ENCODE peak calls at places on chromosome 22, in four cellular contexts. D, U, W and F are unnamed samples. For H3K27me3, the result is how much of the 10 kb centered on the place peaks cover.

GRCh38 chr22:45692549-45692948 is 20.9 kb downstream of the ATXN10 start:
- DNase-seq in D (no peak), U (no peak), W (no peak), F (no peak)

GRCh38 chr22:47281126-47282106 is 519.0 kb downstream of the TBC1D22A start:
- DNase-seq in W (no peak), U (no peak), D (no peak), F (no peak)

GRCh38 chr22:44304354-44304753 is 8.4 kb downstream of the SHISAL1 start:
- DNase-seq in U (no peak), D (no peak), W (no peak), F (no peak)

GRCh38 chr22:49786976-49787843 is 40.5 kb downstream of the BRD1 start:
- DNase-seq in D (no peak), U (no peak), W (no peak), F (no peak)

GRCh38 chr22:26245001-26245400 is 75.7 kb downstream of the SEZ6L start:
- DNase-seq in D (no peak), U (no peak), W (no peak), F (no peak)

GRCh38 chr22:23649071-23649501 is 17.0 kb upstream of the DRICH1 start:
- DNase-seq in U (no peak), D (no peak), W (no peak), F (no peak)

GRCh38 chr22:47169801-47170140 is 407.3 kb downstream of the TBC1D22A start:
- DNase-seq in U (no peak), D (no peak), W (no peak), F (no peak)

GRCh38 chr22:32106930-32107329 is 52.2 kb downstream of the C22orf42 start:
- DNase-seq in W (no peak), D (no peak), U (no peak), F (no peak)

GRCh38 chr22:22929381-22930221 is 42.0 kb downstream of the IGLL5 start:
- DNase-seq in W (no peak), U (peak), D (no peak), F (no peak)

GRCh38 chr22:44623771-44624510 is 78.1 kb upstream of the PRR5 start:
- DNase-seq in U (peak), W (no peak), D (no peak), F (no peak)

GRCh38 chr22:19871023-19871844 is 16.6 kb upstream of the GNB1L start:
- DNase-seq in W (no peak), D (no peak), U (no peak), F (no peak)

GRCh38 chr22:23245045-23245798 is 64.9 kb downstream of the BCR start:
- DNase-seq in U (no peak), W (no peak), D (no peak), F (no peak)

GRCh38 chr22:25563757-25564319 is 637 bp upstream of the GRK3 start:
- DNase-seq in U (no peak), W (peak), D (no peak), F (no peak)

GRCh38 chr22:36027960-36028645 is 521 bp downstream of the RBFOX2 start:
- DNase-seq in U (peak), W (no peak), D (no peak), F (no peak)

GRCh38 chr22:25942989-25943411 is 201.0 kb downstream of the MYO18B start:
- DNase-seq in D (no peak), U (no peak), W (no peak), F (no peak)

GRCh38 chr22:37319469-37319868 is 37.2 kb downstream of the CYTH4 start:
- DNase-seq in U (no peak), W (no peak), D (no peak), F (no peak)
- H3K27me3 ChIP-seq in U (under half), W (under half), D (under half), F (under half)

GRCh38 chr22:40729284-40729683 is 50.0 kb downstream of the MCHR1 start:
- DNase-seq in U (no peak), D (no peak), W (no peak), F (no peak)

GRCh38 chr22:40723396-40723933 is 44.2 kb downstream of the MCHR1 start:
- DNase-seq in D (no peak), U (no peak), W (no peak), F (no peak)

GRCh38 chr22:40732996-40733292 is 53.7 kb downstream of the MCHR1 start:
- DNase-seq in W (no peak), D (no peak), U (no peak), F (no peak)

GRCh38 chr22:40728731-40729189 is 49.5 kb downstream of the MCHR1 start:
- DNase-seq in U (no peak), W (no peak), D (no peak), F (no peak)

GRCh38 chr22:40727607-40728325 is 48.5 kb downstream of the MCHR1 start:
- DNase-seq in W (no peak), U (no peak), D (no peak), F (no peak)
- TF ChIP-seq TCF7L2 in W (no peak), U (no peak), D (no peak), F (no peak)

GRCh38 chr22:27292542-27293298 is 508.8 kb downstream of the MN1 start:
- DNase-seq in U (no peak), D (no peak), W (no peak), F (no peak)

GRCh38 chr22:27296091-27296675 is 505.4 kb downstream of the MN1 start:
- DNase-seq in W (no peak), U (no peak), D (no peak), F (no peak)

GRCh38 chr22:27297125-27297524 is 504.4 kb downstream of the MN1 start:
- DNase-seq in U (no peak), W (no peak), D (no peak), F (no peak)

GRCh38 chr22:27295071-27295470 is 506.5 kb downstream of the MN1 start:
- DNase-seq in W (no peak), D (no peak), U (no peak), F (no peak)

GRCh38 chr22:27295605-27296004 is 506.0 kb downstream of the MN1 start:
- DNase-seq in D (no peak), W (no peak), U (no peak), F (no peak)
- H3K27me3 ChIP-seq in D (half or more), W (under half), U (under half), F (under half)

GRCh38 chr22:33896801-33897620 is 23.3 kb downstream of the LARGE1 start:
- DNase-seq in W (no peak), D (no peak), U (no peak), F (no peak)
- TF ChIP-seq TCF7L2 in W (no peak), D (no peak), U (no peak), F (no peak)

GRCh38 chr22:30875481-30876215 is 92.9 kb downstream of the MORC2 start:
- DNase-seq in W (no peak), D (no peak), U (no peak), F (no peak)
- H3K27me3 ChIP-seq in W (under half), D (under half), U (under half), F (under half)

GRCh38 chr22:30810105-30810504 is 115.4 kb downstream of the OSBP2 start:
- DNase-seq in W (no peak), U (no peak), D (no peak), F (no peak)
- TF ChIP-seq TCF7L2 in W (no peak), U (no peak), D (no peak), F (no peak)